ENCODE peak calls at places on chromosomes 12 and 14, in five cellular contexts. N, P, U, K and A are unnamed samples.

GRCh38 chr12:5017638-5018348 is 25.9 kb upstream of the KCNA5 start:
- DNase-seq in N (no peak), K (peak), U (no peak), P (no peak), A (no peak)

GRCh38 chr12:109065154-109065852 is 12.9 kb downstream of the USP30 start:
- DNase-seq in N (no peak), K (no peak), P (no peak), U (no peak), A (no peak)

GRCh38 chr12:98653866-98654493 is 8.9 kb downstream of the APAF1 start:
- DNase-seq in K (no peak), N (peak), U (no peak), P (no peak), A (peak)

GRCh38 chr14:77139540-77140342 is 1.9 kb downstream of the ZDHHC22 start:
- DNase-seq in U (peak), P (no peak), N (peak), K (no peak), A (no peak)

GRCh38 chr14:103315368-103315911 is 18.6 kb upstream of the EIF5 start:
- DNase-seq in N (no peak), K (peak), U (no peak), P (peak), A (no peak)

GRCh38 chr14:95722525-95723190 is 8.7 kb upstream of the TCL1A start:
- DNase-seq in K (no peak), P (no peak), U (no peak), N (no peak), A (no peak)

GRCh38 chr12:81259360-81259759 is 181.5 kb downstream of the ACSS3 start:
- DNase-seq in K (no peak), U (no peak), N (no peak), P (no peak), A (no peak)

GRCh38 chr12:70543444-70543843 is 93.8 kb downstream of the PTPRB start:
- DNase-seq in P (no peak), N (no peak), K (no peak), U (no peak), A (no peak)

GRCh38 chr12:4899361-4899760 is 10.3 kb upstream of the KCNA1 start:
- DNase-seq in N (no peak), K (no peak), P (no peak), U (no peak), A (no peak)

GRCh38 chr12:132469423-132469822 is 20.5 kb upstream of the FBRSL1 start:
- DNase-seq in U (no peak), N (no peak), K (no peak), P (no peak), A (no peak)

GRCh38 chr12:121186826-121187225 is 23.1 kb upstream of the P2RX4 start:
- DNase-seq in N (no peak), K (no peak), U (no peak), P (no peak), A (no peak)

GRCh38 chr12:52682381-52682660 is 2.1 kb upstream of the KRT1 start:
- DNase-seq in P (no peak), N (no peak), U (no peak), K (no peak), A (no peak)

GRCh38 chr12:50120521-50120920 is 8.5 kb downstream of the COX14 start:
- DNase-seq in U (no peak), P (no peak), N (no peak), K (no peak), A (no peak)

GRCh38 chr12:89768586-89769482 is 60.2 kb upstream of the ATP2B1 start:
- DNase-seq in P (no peak), U (peak), N (no peak), K (no peak), A (no peak)

GRCh38 chr12:15633201-15633600 is 156.0 kb downstream of the EPS8 start:
- DNase-seq in U (no peak), N (no peak), P (no peak), K (no peak), A (no peak)

GRCh38 chr14:73591690-73592448 is at the start of gene ACOT4:
- DNase-seq in P (peak), U (peak), N (no peak), K (peak), A (no peak)